ENCODE peak calls at places on chromosomes 11 and 22, in five cellular contexts. One of them, this sample, is unnamed.

GRCh38 chr11:43943931-43944751 is 1.7 kb downstream of the C11orf96 start:
- DNase-seq in fibroblast of lung: no peak
- DNase-seq in NB4: no peak
- DNase-seq in nephron progenitor cell: peak; percentile 36
- DNase-seq in HFFc6: no peak
- DNase-seq in this sample: no peak

GRCh38 chr11:130249371-130249770 is 65.3 kb downstream of the ZBTB44 start:
- DNase-seq in fibroblast of lung: no peak
- DNase-seq in NB4: no peak
- DNase-seq in HFFc6: no peak
- DNase-seq in nephron progenitor cell: no peak
- DNase-seq in this sample: no peak

GRCh38 chr22:19852177-19852781 is 2.4 kb downstream of the GNB1L start:
- DNase-seq in NB4: no peak
- DNase-seq in HFFc6: no peak
- DNase-seq in nephron progenitor cell: no peak
- DNase-seq in fibroblast of lung: no peak
- DNase-seq in this sample: no peak

GRCh38 chr22:40183029-40183581 is 5.4 kb downstream of the TNRC6B start:
- DNase-seq in HFFc6: peak; percentile 86
- DNase-seq in nephron progenitor cell: no peak
- DNase-seq in NB4: peak; percentile 58
- DNase-seq in fibroblast of lung: peak; percentile 80
- DNase-seq in this sample: no peak

GRCh38 chr22:40153186-40153585 is 24.5 kb upstream of the TNRC6B start:
- DNase-seq in nephron progenitor cell: peak; percentile 8
- DNase-seq in NB4: no peak
- DNase-seq in fibroblast of lung: no peak
- DNase-seq in HFFc6: no peak
- DNase-seq in this sample: no peak

GRCh38 chr11:73325036-73325981 is 17.2 kb downstream of the ARHGEF17 start:
- DNase-seq in fibroblast of lung: peak; percentile 78
- DNase-seq in nephron progenitor cell: no peak
- DNase-seq in HFFc6: peak; percentile 71
- DNase-seq in NB4: no peak
- DNase-seq in this sample: no peak

GRCh38 chr22:37643225-37643847 is 3.9 kb downstream of the SH3BP1 start:
- DNase-seq in nephron progenitor cell: peak; percentile 95
- DNase-seq in NB4: peak; percentile 77
- DNase-seq in HFFc6: peak; percentile 57
- DNase-seq in fibroblast of lung: peak; percentile 72
- DNase-seq in this sample: peak; percentile 90

GRCh38 chr11:67379061-67380058 is 6.0 kb upstream of the CLCF1 start:
- DNase-seq in fibroblast of lung: peak; percentile 47
- DNase-seq in HFFc6: peak; percentile 72
- DNase-seq in nephron progenitor cell: no peak
- DNase-seq in NB4: no peak
- DNase-seq in this sample: no peak

GRCh38 chr11:60165538-60165937 is 17.3 kb downstream of the MS4A6A start:
- DNase-seq in nephron progenitor cell: no peak
- DNase-seq in HFFc6: no peak
- DNase-seq in fibroblast of lung: no peak
- DNase-seq in NB4: peak; percentile 23
- DNase-seq in this sample: no peak

GRCh38 chr22:41178425-41178975 is 26.6 kb upstream of the L3MBTL2 start:
- DNase-seq in HFFc6: no peak
- DNase-seq in NB4: no peak
- DNase-seq in nephron progenitor cell: no peak
- DNase-seq in fibroblast of lung: no peak
- DNase-seq in this sample: no peak

GRCh38 chr22:26835929-26836528 is 178.6 kb downstream of the MIAT start:
- DNase-seq in HFFc6: peak; percentile 43
- DNase-seq in NB4: peak; percentile 50
- DNase-seq in fibroblast of lung: peak; percentile 39
- DNase-seq in nephron progenitor cell: peak; percentile 64
- DNase-seq in this sample: peak; percentile 30

GRCh38 chr22:48704335-48704734 is 1123.3 kb downstream of the BRD1 start:
- DNase-seq in NB4: no peak
- DNase-seq in fibroblast of lung: no peak
- DNase-seq in nephron progenitor cell: no peak
- DNase-seq in HFFc6: no peak
- DNase-seq in this sample: no peak

GRCh38 chr22:22009661-22010060 is 27.1 kb upstream of the TOP3B start:
- DNase-seq in NB4: no peak
- DNase-seq in nephron progenitor cell: no peak
- DNase-seq in fibroblast of lung: no peak
- DNase-seq in HFFc6: no peak
- DNase-seq in this sample: no peak

GRCh38 chr11:123371506-123372297 is 58.4 kb upstream of the GRAMD1B start:
- DNase-seq in nephron progenitor cell: no peak
- DNase-seq in NB4: no peak
- DNase-seq in fibroblast of lung: no peak
- DNase-seq in HFFc6: no peak
- DNase-seq in this sample: no peak

GRCh38 chr11:75347781-75348613 is 3.5 kb downstream of the ARRB1 start:
- DNase-seq in HFFc6: peak; percentile 96
- DNase-seq in fibroblast of lung: peak; percentile 98
- DNase-seq in nephron progenitor cell: no peak
- DNase-seq in NB4: no peak
- DNase-seq in this sample: no peak

GRCh38 chr11:61545341-61545740 is 35.5 kb downstream of the SYT7 start:
- DNase-seq in fibroblast of lung: no peak
- DNase-seq in nephron progenitor cell: no peak
- DNase-seq in HFFc6: no peak
- DNase-seq in NB4: peak; percentile 26
- DNase-seq in this sample: no peak
- TF ChIP-seq CTCF in fibroblast of lung: peak; percentile 56
- TF ChIP-seq CTCF in nephron progenitor cell: no peak
- TF ChIP-seq CTCF in HFFc6: peak; percentile 67
- TF ChIP-seq CTCF in NB4: peak; percentile 61
- TF ChIP-seq CTCF in this sample: peak; percentile 17

GRCh38 chr11:78465169-78465942 is 47.7 kb upstream of the GAB2 start:
- DNase-seq in nephron progenitor cell: no peak
- DNase-seq in fibroblast of lung: no peak
- DNase-seq in NB4: no peak
- DNase-seq in HFFc6: no peak
- DNase-seq in this sample: no peak

GRCh38 chr11:78459738-78460137 is 42.1 kb upstream of the GAB2 start:
- DNase-seq in HFFc6: no peak
- DNase-seq in nephron progenitor cell: no peak
- DNase-seq in NB4: no peak
- DNase-seq in fibroblast of lung: no peak
- DNase-seq in this sample: no peak

DNA sequence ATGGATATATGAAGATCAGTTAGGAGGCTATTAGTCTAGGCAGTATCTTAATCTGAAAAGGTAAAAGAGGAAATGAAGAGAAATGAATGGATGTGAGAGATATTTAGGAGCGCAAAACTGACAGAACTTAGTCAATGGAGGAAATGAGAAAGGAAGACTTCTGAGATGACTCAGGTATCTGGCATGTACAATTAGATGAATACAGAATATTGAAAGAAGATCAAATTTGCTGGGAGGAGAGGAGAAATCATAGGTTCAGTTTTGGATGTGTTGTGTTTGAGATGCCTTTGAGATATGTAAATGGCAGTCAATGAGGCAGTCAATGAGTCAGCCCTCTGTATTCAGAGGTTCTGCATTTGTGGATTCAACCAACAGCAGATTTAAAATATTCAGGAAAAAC is 42.8 kb upstream of the GAB2 start:
- DNase-seq in HFFc6: peak; percentile 37
- DNase-seq in fibroblast of lung: peak; percentile 11
- DNase-seq in nephron progenitor cell: no peak
- DNase-seq in NB4: no peak
- DNase-seq in this sample: no peak
- TF ChIP-seq CTCF in HFFc6: no peak
- TF ChIP-seq CTCF in fibroblast of lung: no peak
- TF ChIP-seq CTCF in nephron progenitor cell: no peak
- TF ChIP-seq CTCF in NB4: no peak
- TF ChIP-seq CTCF in this sample: no peak

DNA sequence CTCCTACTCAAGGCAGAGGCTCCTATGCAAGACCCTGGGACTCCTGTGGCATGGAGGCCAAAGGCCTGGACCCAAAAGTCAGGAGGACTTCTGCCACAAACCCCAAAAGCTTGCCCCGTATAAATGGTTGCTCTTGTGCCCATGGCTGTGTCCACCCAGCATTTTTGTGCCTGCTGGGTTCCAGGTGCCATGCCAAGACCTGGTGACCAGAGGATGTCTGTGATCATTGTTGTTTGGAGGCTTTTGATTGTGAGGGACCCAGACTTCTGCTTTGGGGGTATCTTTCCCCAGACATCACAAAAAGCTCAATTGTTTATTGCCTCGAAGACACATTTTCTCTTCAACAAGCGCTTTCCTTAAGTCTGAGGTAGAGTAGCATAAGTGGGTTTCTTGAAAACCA is 35.1 kb downstream of the C22orf31 start:
- DNase-seq in HFFc6: no peak
- DNase-seq in NB4: no peak
- DNase-seq in nephron progenitor cell: no peak
- DNase-seq in fibroblast of lung: no peak
- DNase-seq in this sample: no peak
- TF ChIP-seq CTCF in HFFc6: no peak
- TF ChIP-seq CTCF in NB4: no peak
- TF ChIP-seq CTCF in nephron progenitor cell: no peak
- TF ChIP-seq CTCF in fibroblast of lung: no peak
- TF ChIP-seq CTCF in this sample: no peak

DNA sequence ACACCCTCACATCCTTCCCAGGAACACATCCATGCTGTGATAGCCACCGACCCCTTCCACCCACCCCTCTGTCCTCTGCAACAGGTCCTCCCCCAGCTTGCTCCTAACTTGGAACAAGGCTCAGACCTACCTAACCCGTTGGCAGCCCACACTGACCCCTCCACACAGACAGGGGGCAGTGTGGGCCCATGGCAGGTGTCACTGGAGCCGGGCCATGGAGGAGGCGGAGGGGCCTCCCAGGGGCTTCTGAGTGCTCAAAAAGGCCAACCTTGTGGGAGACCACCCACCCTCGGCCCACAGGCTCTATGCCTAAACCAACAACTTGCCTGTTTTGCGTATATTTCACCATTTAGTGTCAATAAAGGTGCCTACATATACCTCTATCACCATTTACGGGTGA is 57.0 kb downstream of the CERK start:
- DNase-seq in NB4: peak; percentile 35
- DNase-seq in fibroblast of lung: no peak
- DNase-seq in nephron progenitor cell: no peak
- DNase-seq in HFFc6: no peak
- DNase-seq in this sample: no peak
- TF ChIP-seq CTCF in NB4: peak; percentile 54
- TF ChIP-seq CTCF in fibroblast of lung: no peak
- TF ChIP-seq CTCF in nephron progenitor cell: no peak
- TF ChIP-seq CTCF in HFFc6: peak; percentile 60
- TF ChIP-seq CTCF in this sample: no peak